ENCODE peak calls at places on chromosome 17, in five cellular contexts. X is fibroblast of lung, M is BJ, Q is IMR-90, S is brain microvascular endothelial cell. G is an unnamed sample.

GRCh38 chr17:39706921-39707337 is 7.1 kb downstream of the ERBB2 start:
- DNase-seq in X (no peak), S (no peak), Q (no peak), M (no peak), G (no peak)

GRCh38 chr17:61248399-61248798 is 151.2 kb upstream of the TBX2 start:
- DNase-seq in Q (peak), M (no peak), X (no peak), S (no peak), G (no peak)

GRCh38 chr17:4407216-4407615 is 26.5 kb upstream of the SPNS3 start:
- DNase-seq in X (no peak), Q (no peak), S (no peak), M (no peak), G (no peak)

GRCh38 chr17:79420318-79421243 is 190.3 kb downstream of the RBFOX3 start:
- DNase-seq in S (peak), Q (no peak), M (no peak), X (peak), G (peak)

GRCh38 chr17:39632153-39632941 is 4.6 kb upstream of the STARD3 start:
- DNase-seq in S (no peak), Q (no peak), X (no peak), M (no peak), G (no peak)

GRCh38 chr17:77054926-77055325 is 85.8 kb upstream of the SEC14L1 start:
- DNase-seq in M (no peak), S (no peak), Q (no peak), X (no peak), G (no peak)

GRCh38 chr17:14986127-14986526 is 279.0 kb downstream of the PMP22 start:
- DNase-seq in S (no peak), Q (peak), M (no peak), X (peak), G (no peak)

GRCh38 chr17:48854774-48855476 is 24.1 kb downstream of the CALCOCO2 start:
- DNase-seq in X (no peak), S (no peak), M (no peak), Q (no peak), G (no peak)

GRCh38 chr17:48413613-48414405 is 16.2 kb downstream of the SKAP1 start:
- DNase-seq in Q (no peak), M (no peak), S (no peak), X (no peak), G (no peak)

GRCh38 chr17:64005734-64006167 is 7.6 kb downstream of the PRR29 start:
- DNase-seq in X (no peak), M (no peak), Q (no peak), S (no peak), G (no peak)

GRCh38 chr17:50946223-50946890 is 80.2 kb upstream of the TOB1 start:
- DNase-seq in X (no peak), M (no peak), S (no peak), Q (no peak), G (no peak)

GRCh38 chr17:31216053-31216751 is 80.8 kb downstream of the OMG start:
- DNase-seq in Q (peak), X (peak), M (peak), S (peak), G (peak)

GRCh38 chr17:50558091-50558490 is 2.4 kb upstream of the CACNA1G start:
- DNase-seq in M (no peak), S (no peak), Q (no peak), X (no peak), G (no peak)

GRCh38 chr17:78723001-78723796 is 58.9 kb downstream of the CYTH1 start:
- DNase-seq in S (no peak), M (no peak), Q (peak), X (peak), G (no peak)

GRCh38 chr17:59778996-59779395 is 71.5 kb downstream of the VMP1 start:
- DNase-seq in X (no peak), Q (no peak), M (no peak), S (no peak), G (no peak)

GRCh38 chr17:59378621-59379194 is 47.3 kb downstream of the YPEL2 start:
- DNase-seq in S (peak), X (peak), M (peak), Q (peak), G (no peak)

GRCh38 chr17:16283705-16284104 is 66.7 kb downstream of the PIGL start:
- DNase-seq in X (peak), Q (peak), S (peak), M (no peak), G (no peak)

GRCh38 chr17:16286009-16286946 is 67.0 kb downstream of the CENPV start:
- DNase-seq in S (peak), Q (peak), X (peak), M (peak), G (peak)

GRCh38 chr17:16286947-16287562 is 66.2 kb downstream of the CENPV start:
- DNase-seq in Q (no peak), X (no peak), S (peak), M (no peak), G (peak)

GRCh38 chr17:16287563-16288027 is 65.7 kb downstream of the CENPV start:
- DNase-seq in X (peak), M (peak), S (peak), Q (peak), G (peak)

GRCh38 chr17:16285646-16286008 is 67.6 kb downstream of the CENPV start:
- DNase-seq in X (no peak), S (no peak), M (no peak), Q (no peak), G (no peak)
- TF ChIP-seq CTCF in X (peak), S (peak), M (peak), Q (peak), G (peak)

GRCh38 chr17:70323269-70323668 is 153.9 kb downstream of the KCNJ2 start:
- DNase-seq in X (no peak), M (no peak), S (no peak), Q (no peak), G (no peak)

GRCh38 chr17:70327279-70327678 is 157.9 kb downstream of the KCNJ2 start:
- DNase-seq in X (no peak), M (no peak), Q (no peak), S (no peak), G (no peak)

GRCh38 chr17:70324031-70324430 is 154.7 kb downstream of the KCNJ2 start:
- DNase-seq in X (no peak), Q (no peak), M (no peak), S (no peak), G (no peak)

GRCh38 chr17:70329751-70330150 is 160.4 kb downstream of the KCNJ2 start:
- DNase-seq in M (no peak), X (no peak), S (no peak), Q (no peak), G (no peak)

DNA sequence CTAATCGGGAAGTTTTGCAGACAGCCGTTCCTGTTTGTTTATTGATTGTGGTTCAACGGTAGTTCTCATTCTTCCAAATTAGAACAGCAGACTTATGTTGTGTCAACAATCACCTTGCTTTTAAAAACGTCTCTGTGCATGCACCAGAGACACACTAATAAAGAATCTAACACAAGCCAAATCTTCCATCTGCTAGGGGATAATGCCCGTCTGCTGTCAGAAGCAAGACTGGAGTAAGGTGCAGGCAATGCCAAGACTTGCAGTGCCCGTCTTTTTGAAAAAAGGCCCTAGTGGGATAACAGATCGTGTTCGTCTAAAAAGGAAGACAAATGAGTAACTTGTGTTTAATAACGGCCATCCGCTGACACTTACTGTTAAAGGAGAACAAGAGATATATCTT is 158.4 kb downstream of the KCNJ2 start:
- DNase-seq in S (no peak), X (no peak), Q (no peak), M (no peak), G (no peak)
- TF ChIP-seq CTCF in S (no peak), X (no peak), Q (no peak), M (no peak), G (no peak)

GRCh38 chr17:45719335-45720071 is 64.6 kb upstream of the CRHR1 start:
- DNase-seq in X (peak), M (peak), S (peak), Q (peak), G (no peak)
- TF ChIP-seq CTCF in X (peak), M (peak), S (peak), Q (peak), G (no peak)

DNA sequence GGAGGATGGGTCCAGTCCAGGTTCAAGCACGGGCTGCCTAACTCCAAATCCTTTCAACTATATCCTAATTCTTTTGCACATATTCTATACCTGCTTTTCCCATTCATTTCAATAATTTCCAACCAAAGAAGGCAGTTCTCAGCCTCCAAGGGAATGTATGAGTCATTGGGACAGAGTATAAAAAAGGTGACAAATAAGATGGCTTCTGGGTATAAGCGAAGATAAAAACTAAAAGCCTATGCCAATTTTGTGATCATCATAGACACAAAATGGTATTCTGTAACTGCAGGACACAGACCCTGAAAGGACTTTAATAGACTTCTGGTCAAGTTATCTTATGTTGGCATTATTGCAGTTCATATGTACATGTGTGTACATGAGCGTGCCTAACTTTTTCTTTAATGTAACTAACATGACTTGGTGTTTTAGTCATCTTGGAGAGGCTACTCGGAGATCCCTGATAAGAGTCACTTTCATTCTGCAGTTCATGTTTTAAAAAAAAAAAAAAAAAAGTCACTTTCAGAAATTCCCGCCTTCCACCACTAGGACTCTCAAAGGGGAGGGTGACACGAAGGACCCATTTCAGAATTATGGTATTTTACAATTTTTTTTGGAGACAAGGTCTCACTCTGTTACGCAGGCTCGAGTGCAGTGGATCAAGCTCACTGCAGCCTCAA is 17.3 kb downstream of the COG1 start:
- DNase-seq in Q (no peak), S (no peak), M (no peak), X (no peak), G (no peak)
- TF ChIP-seq CTCF in Q (peak), S (peak), M (peak), X (peak), G (no peak)

GRCh38 chr17:32444301-32445074 is at the start of gene PSMD11:
- DNase-seq in S (peak), X (peak), Q (peak), M (peak), G (peak)
- TF ChIP-seq CTCF in S (peak), X (peak), Q (peak), M (peak), G (peak)

G was measured in GM10248.